ENCODE peak calls at places on chromosomes 7 and 10, in five cellular contexts. Y, O, T, I and P are unnamed samples.

GRCh38 chr7:41779918-41780317 is 77.0 kb upstream of the INHBA start:
- DNase-seq in Y (no peak), O (no peak), T (no peak), I (peak), P (no peak)

GRCh38 chr7:43612599-43613589 is 30.0 kb downstream of the STK17A start:
- DNase-seq in Y (no peak), O (no peak), T (no peak), I (no peak), P (no peak)

GRCh38 chr7:26279405-26279804 is 12.3 kb upstream of the SNX10 start:
- DNase-seq in Y (peak), O (peak), T (peak), I (no peak), P (no peak)

GRCh38 chr10:29976134-29976533 is 83.3 kb downstream of the JCAD start:
- DNase-seq in Y (no peak), O (no peak), T (no peak), I (no peak), P (no peak)

GRCh38 chr10:62738916-62739315 is 65.6 kb upstream of the ADO start:
- DNase-seq in Y (no peak), O (no peak), T (no peak), I (no peak), P (no peak)

GRCh38 chr10:6025683-6026225 is 36.4 kb downstream of the IL2RA start:
- DNase-seq in Y (no peak), O (no peak), T (no peak), I (no peak), P (no peak)

GRCh38 chr10:52334595-52334994 is 20.5 kb downstream of the DKK1 start:
- DNase-seq in Y (peak), O (peak), T (no peak), I (no peak), P (no peak)

GRCh38 chr7:80263321-80263720 is 128.7 kb downstream of the GNAI1 start:
- DNase-seq in Y (no peak), O (no peak), T (no peak), I (no peak), P (peak)

GRCh38 chr10:69464401-69464800 is 13.1 kb downstream of the TSPAN15 start:
- DNase-seq in Y (no peak), O (no peak), T (no peak), I (no peak), P (no peak)

GRCh38 chr7:3207387-3207786 is 93.7 kb upstream of the SDK1 start:
- DNase-seq in Y (no peak), O (no peak), T (no peak), I (no peak), P (no peak)

GRCh38 chr7:48139461-48139860 is 31.8 kb upstream of the ABCA13 start:
- DNase-seq in Y (peak), O (peak), T (peak), I (no peak), P (peak)

GRCh38 chr10:95225136-95225535 is 31.1 kb downstream of the ACSM6 start:
- DNase-seq in Y (no peak), O (no peak), T (no peak), I (no peak), P (no peak)

GRCh38 chr10:4663162-4663992 is 162.6 kb upstream of the AKR1E2 start:
- DNase-seq in Y (peak), O (peak), T (peak), I (peak), P (peak)

GRCh38 chr7:157943561-157943960 is 606.8 kb downstream of the DNAJB6 start:
- DNase-seq in Y (no peak), O (no peak), T (no peak), I (no peak), P (no peak)

GRCh38 chr7:47937065-47937687 is 11.1 kb downstream of the PKD1L1 start:
- DNase-seq in Y (no peak), O (no peak), T (no peak), I (peak), P (no peak)

GRCh38 chr7:123599766-123600165 is 1.9 kb upstream of the ASB15 start:
- DNase-seq in Y (no peak), O (no peak), T (no peak), I (no peak), P (no peak)

GRCh38 chr7:6127129-6127490 is 95.9 kb downstream of the ANKRD61 start:
- DNase-seq in Y (no peak), O (no peak), T (no peak), I (no peak), P (no peak)

GRCh38 chr7:79702116-79702515 is 248.6 kb upstream of the MAGI2 start:
- DNase-seq in Y (no peak), O (no peak), T (no peak), I (no peak), P (no peak)

DNA sequence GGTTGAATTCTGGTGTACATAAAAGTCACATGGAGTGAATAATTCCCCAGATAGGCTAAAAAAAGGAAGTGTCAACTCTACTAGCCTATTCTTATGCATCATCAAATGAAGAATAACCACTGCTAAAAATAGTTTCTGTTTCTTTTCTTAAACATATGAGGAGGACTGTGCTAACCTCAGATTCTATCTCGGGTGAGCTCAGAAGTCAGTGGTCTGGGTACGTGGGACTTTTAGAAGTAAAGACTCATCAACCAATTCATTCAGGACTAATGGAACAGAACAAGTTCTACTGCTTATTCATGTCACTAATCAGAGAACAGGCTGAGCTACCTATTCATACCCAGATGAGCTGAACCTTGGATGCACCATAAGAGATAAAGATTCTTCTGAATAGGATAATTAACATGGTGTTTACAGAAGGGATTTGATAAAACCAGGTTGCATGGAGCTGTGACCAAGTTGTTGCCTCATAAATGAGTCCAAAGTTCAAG is 9.5 kb upstream of the ASAH2 start:
- DNase-seq in Y (peak), O (no peak), T (peak), I (peak), P (no peak)
- TF ChIP-seq REST in Y (no peak), O (no peak), T (no peak), I (no peak), P (no peak)

GRCh38 chr7:151759591-151760042 is 117.3 kb downstream of the PRKAG2 start:
- DNase-seq in Y (peak), O (peak), T (peak), I (no peak), P (peak)
- TF ChIP-seq JUNB in Y (no peak), O (no peak), T (no peak), I (no peak), P (no peak)

GRCh38 chr7:77444123-77444522 is 28.0 kb upstream of the GSAP start:
- DNase-seq in Y (no peak), O (no peak), T (no peak), I (no peak), P (no peak)

GRCh38 chr7:77442631-77443420 is 26.7 kb upstream of the GSAP start:
- DNase-seq in Y (no peak), O (no peak), T (no peak), I (no peak), P (no peak)

GRCh38 chr7:77441046-77441445 is 24.9 kb upstream of the GSAP start:
- DNase-seq in Y (no peak), O (no peak), T (no peak), I (no peak), P (no peak)

GRCh38 chr7:77436889-77437265 is 20.7 kb upstream of the GSAP start:
- DNase-seq in Y (no peak), O (no peak), T (no peak), I (no peak), P (no peak)

GRCh38 chr7:77439572-77439971 is 23.4 kb upstream of the GSAP start:
- DNase-seq in Y (peak), O (peak), T (peak), I (no peak), P (peak)
- TF ChIP-seq REST in Y (no peak), O (no peak), T (no peak), I (no peak), P (no peak)

GRCh38 chr10:359093-359492 is 223.8 kb downstream of the ZMYND11 start:
- DNase-seq in Y (no peak), O (no peak), T (peak), I (no peak), P (no peak)

GRCh38 chr10:359762-360161 is 224.5 kb downstream of the ZMYND11 start:
- DNase-seq in Y (no peak), O (no peak), T (no peak), I (no peak), P (no peak)

GRCh38 chr10:360653-361052 is 225.4 kb downstream of the ZMYND11 start:
- DNase-seq in Y (peak), O (no peak), T (no peak), I (no peak), P (no peak)

GRCh38 chr10:363152-363551 is 227.9 kb downstream of the ZMYND11 start:
- DNase-seq in Y (no peak), O (no peak), T (no peak), I (no peak), P (no peak)

DNA sequence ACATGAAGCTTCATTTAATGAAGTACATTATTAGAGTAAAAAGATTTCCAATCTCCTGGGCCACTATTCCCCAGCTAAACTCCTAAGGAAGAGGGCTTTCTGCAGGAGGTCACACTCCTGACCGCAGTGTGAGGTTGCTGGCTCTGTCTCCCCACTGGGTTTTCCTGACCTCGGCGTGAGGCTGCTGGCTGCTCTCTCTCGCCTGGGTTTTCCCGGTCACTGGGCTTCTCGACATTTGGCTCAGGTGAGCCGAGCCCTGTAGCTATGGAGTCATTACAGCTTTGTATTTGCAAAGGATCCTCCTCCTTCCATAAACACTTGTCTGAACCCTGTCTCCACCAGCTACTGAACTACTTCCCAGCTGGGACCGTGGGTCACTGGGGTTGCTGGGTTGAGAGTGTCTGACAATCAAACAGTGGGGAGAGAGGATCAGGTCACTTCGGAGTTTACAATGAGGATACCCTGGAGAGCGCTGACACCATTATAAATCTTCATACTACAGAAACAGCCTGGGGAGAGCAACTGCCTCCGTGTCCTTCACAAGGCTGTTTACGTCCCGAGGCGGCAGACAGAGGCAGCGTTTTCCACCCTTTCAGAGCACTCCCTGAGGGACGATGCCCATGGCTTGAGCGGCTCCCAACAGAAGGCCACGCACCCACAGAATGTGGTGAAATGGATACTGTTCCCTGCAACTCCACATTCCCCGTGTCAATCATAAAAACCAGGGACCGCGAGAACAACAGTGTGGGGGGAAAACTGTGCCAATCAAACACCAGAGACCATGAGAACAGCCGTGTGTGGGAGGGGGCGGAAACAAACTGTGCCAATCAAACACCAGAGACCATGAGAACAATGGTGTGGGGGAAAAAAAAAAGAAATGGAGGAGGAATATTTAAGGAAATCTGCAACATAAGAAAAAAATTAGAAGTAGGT is 226.2 kb downstream of the ZMYND11 start:
- DNase-seq in Y (no peak), O (no peak), T (no peak), I (no peak), P (no peak)
- TF ChIP-seq JUNB in Y (no peak), O (no peak), T (no peak), I (no peak), P (no peak)

DNA sequence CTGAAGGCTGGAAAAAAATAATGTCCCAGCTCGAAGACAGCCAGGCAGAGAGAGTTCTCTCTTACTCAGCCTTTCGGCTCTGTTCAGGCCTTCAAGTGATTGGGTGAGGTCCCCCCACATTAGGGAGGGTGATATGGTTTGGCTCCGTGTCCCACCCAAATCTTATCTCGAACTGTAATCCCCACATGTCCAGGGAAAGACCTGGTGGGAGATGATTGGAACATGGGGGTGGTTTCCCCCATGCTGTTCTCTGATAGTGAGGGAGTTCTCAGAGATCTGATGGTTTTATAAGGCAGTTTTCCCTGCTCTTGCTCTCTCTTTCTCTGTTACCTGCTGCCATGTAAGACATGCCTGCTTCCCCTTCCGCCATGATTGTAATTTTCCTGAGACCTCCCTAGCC is 36.6 kb upstream of the LEP start:
- DNase-seq in Y (no peak), O (no peak), T (peak), I (no peak), P (no peak)
- TF ChIP-seq REST in Y (no peak), O (no peak), T (no peak), I (no peak), P (no peak)

DNA sequence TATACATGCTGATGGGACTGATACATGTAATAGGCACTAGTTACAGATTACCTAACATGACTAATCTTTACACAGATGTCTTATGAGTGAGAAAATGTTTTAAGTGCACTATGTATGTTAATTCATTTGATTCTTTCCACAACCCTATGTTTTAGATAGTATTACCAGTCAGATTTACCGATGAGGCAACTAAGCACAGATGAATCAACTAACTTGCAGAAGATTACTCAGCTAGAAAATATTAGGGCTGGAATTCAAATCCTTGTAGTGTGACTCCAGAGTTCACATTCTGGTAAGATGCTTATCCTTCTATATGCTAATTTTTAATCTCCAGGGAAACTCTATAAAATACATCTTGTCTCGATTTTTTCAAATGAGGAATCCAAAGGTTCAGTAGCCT is 964.9 kb downstream of the REEP3 start:
- DNase-seq in Y (no peak), O (no peak), T (no peak), I (no peak), P (no peak)
- TF ChIP-seq JUNB in Y (no peak), O (no peak), T (no peak), I (no peak), P (no peak)